ENCODE peak calls at places on chromosomes 12 and 14, in five cellular contexts. N, C, B, Z and Y are unnamed samples.

GRCh38 chr12:99704458-99704857 is 56.9 kb downstream of the GARIN6 start:
- DNase-seq in Z (no peak), N (no peak), C (no peak), B (no peak), Y (no peak)

GRCh38 chr14:102795060-102795925 is 18.0 kb downstream of the TRAF3 start:
- DNase-seq in C (peak), Z (no peak), N (no peak), B (peak), Y (no peak)

GRCh38 chr12:91222746-91223145 is 40.1 kb upstream of the DCN start:
- DNase-seq in N (no peak), B (peak), C (peak), Z (no peak), Y (no peak)

GRCh38 chr12:120290541-120291312 is 976 bp downstream of the RNU4-2 start:
- DNase-seq in N (no peak), B (no peak), C (no peak), Z (no peak), Y (no peak)

GRCh38 chr12:64666054-64666914 is 56.0 kb downstream of the RASSF3 start:
- DNase-seq in Z (no peak), C (peak), N (no peak), B (no peak), Y (no peak)

GRCh38 chr12:66352197-66352596 is 49.9 kb downstream of the HELB start:
- DNase-seq in Z (no peak), C (no peak), B (peak), N (no peak), Y (peak)

GRCh38 chr12:99455350-99456037 is 192.1 kb upstream of the GARIN6 start:
- DNase-seq in B (peak), N (no peak), Z (no peak), C (peak), Y (no peak)

GRCh38 chr12:108561852-108562347 is 496 bp upstream of the ISCU start:
- DNase-seq in B (no peak), N (no peak), Z (no peak), C (peak), Y (no peak)

GRCh38 chr12:26109343-26109841 is 15.4 kb downstream of the BHLHE41 start:
- DNase-seq in C (no peak), N (no peak), Z (no peak), B (no peak), Y (no peak)